ENCODE peak calls at places on chromosomes 12 and 14, in five cellular contexts. C is naive thymus-derived CD8-positive, alpha-beta T cell; U is neural progenitor cell; X is HFF-Myc; Z is AG09309. Q is an unnamed sample.

GRCh38 chr12:53675701-53676607 is at the start of gene ATP5MC2:
- DNase-seq in Z (peak; percentile 92), U (peak; percentile 99), X (peak; percentile 98), C (peak; percentile 98), Q (peak; percentile 95)

GRCh38 chr12:105218434-105218833 is 17.5 kb downstream of the APPL2 start:
- DNase-seq in Z (no peak), C (no peak), X (no peak), U (no peak), Q (no peak)

GRCh38 chr12:115354007-115354452 is 670.1 kb upstream of the TBX3 start:
- DNase-seq in U (no peak), X (peak; percentile 88), C (no peak), Z (peak; percentile 88), Q (no peak)

GRCh38 chr12:65948320-65949008 is 124.2 kb downstream of the HMGA2 start:
- DNase-seq in X (peak; percentile 87), Z (peak; percentile 87), C (no peak), U (peak; percentile 33), Q (no peak)

GRCh38 chr12:32305163-32305562 is 94.2 kb upstream of the FGD4 start:
- DNase-seq in C (peak; percentile 22), U (no peak), X (no peak), Z (no peak), Q (no peak)

GRCh38 chr12:121005346-121005815 is 10.9 kb downstream of the C12orf43 start:
- DNase-seq in X (peak; percentile 21), C (peak; percentile 14), U (peak; percentile 77), Z (no peak), Q (no peak)

GRCh38 chr12:69240625-69240984 is 1.2 kb downstream of the CPSF6 start:
- DNase-seq in C (peak; percentile 53), U (peak; percentile 7), X (no peak), Z (no peak), Q (no peak)

GRCh38 chr12:116800918-116801317 is 62.8 kb downstream of the RNFT2 start:
- DNase-seq in U (no peak), X (no peak), Z (no peak), C (no peak), Q (no peak)

GRCh38 chr12:117850048-117850447 is 118.7 kb downstream of the KSR2 start:
- DNase-seq in U (peak; percentile 78), Z (no peak), X (peak; percentile 22), C (no peak), Q (no peak)

GRCh38 chr12:79776111-79776510 is 85.3 kb upstream of the PAWR start:
- DNase-seq in Z (no peak), X (no peak), U (no peak), C (no peak), Q (no peak)

GRCh38 chr14:66509874-66510273 is 1.9 kb downstream of the GPHN start:
- DNase-seq in Z (no peak), C (peak; percentile 5), X (no peak), U (peak; percentile 13), Q (no peak)

GRCh38 chr12:106093246-106093645 is 45.5 kb downstream of the NUAK1 start:
- DNase-seq in X (no peak), C (no peak), U (no peak), Z (no peak), Q (no peak)

GRCh38 chr12:48201516-48201915 is 1.6 kb downstream of the OR10AD1 start:
- DNase-seq in X (no peak), U (no peak), Z (no peak), C (no peak), Q (no peak)

GRCh38 chr12:30725739-30726138 is 29.0 kb downstream of the CAPRIN2 start:
- DNase-seq in X (peak; percentile 35), Z (peak; percentile 56), U (no peak), C (no peak), Q (no peak)

GRCh38 chr14:95344536-95344935 is 24.8 kb upstream of the CLMN start:
- DNase-seq in C (no peak), Z (no peak), U (no peak), X (no peak), Q (no peak)

GRCh38 chr14:93206793-93207467 is at the start of the genes GON7 and UBR7:
- DNase-seq in U (peak; percentile 98), C (peak; percentile 84), Z (peak; percentile 84), X (peak; percentile 93), Q (peak; percentile 98)

GRCh38 chr12:1918081-1918874 is at the start of gene CACNA2D4:
- DNase-seq in C (no peak), U (peak; percentile 89), X (no peak), Z (no peak), Q (no peak)

GRCh38 chr12:100557357-100557756 is 16.1 kb upstream of the GAS2L3 start:
- DNase-seq in U (no peak), X (no peak), Z (no peak), C (no peak), Q (no peak)

GRCh38 chr12:29350080-29350479 is 30.9 kb downstream of the ERGIC2 start:
- DNase-seq in Z (peak; percentile 67), U (no peak), X (peak; percentile 1), C (no peak), Q (no peak)

GRCh38 chr12:48000878-48001321 is 3.4 kb downstream of the COL2A1 start:
- DNase-seq in C (no peak), U (peak; percentile 84), Z (peak; percentile 16), X (no peak), Q (no peak)

GRCh38 chr12:13218641-13219040 is 22.1 kb downstream of the EMP1 start:
- DNase-seq in Z (no peak), U (no peak), X (no peak), C (no peak), Q (no peak)

GRCh38 chr14:92670177-92670576 is 78.2 kb downstream of the LGMN start:
- DNase-seq in X (peak; percentile 97), U (no peak), C (no peak), Z (peak; percentile 86), Q (no peak)

GRCh38 chr12:88723219-88723618 is 142.9 kb upstream of the KITLG start:
- DNase-seq in C (no peak), U (no peak), Z (peak; percentile 70), X (no peak), Q (no peak)

GRCh38 chr12:66742508-66743367 is 63.9 kb upstream of the GRIP1 start:
- DNase-seq in U (no peak), C (peak; percentile 25), X (no peak), Z (no peak), Q (no peak)

GRCh38 chr12:47164116-47164515 is 84.4 kb upstream of the AMIGO2 start:
- DNase-seq in U (no peak), C (no peak), Z (no peak), X (no peak), Q (no peak)

GRCh38 chr14:72597834-72598233 is 296.1 kb downstream of the DPF3 start:
- DNase-seq in U (no peak), X (no peak), C (no peak), Z (no peak), Q (no peak)

GRCh38 chr12:6547987-6548386 is 7.9 kb downstream of the IFFO1 start:
- DNase-seq in U (no peak), X (no peak), C (no peak), Z (no peak), Q (no peak)

Q was measured in substantia nigra.